ENCODE peak calls at places on chromosomes 3 and 15, in five cellular contexts. J is GM12878, A is left ventricle myocardium inferior, T is hepatocyte, B is Peyer's patch. E is an unnamed sample.

GRCh38 chr3:118144919-118145318 is 889.7 kb downstream of the IGSF11 start:
- DNase-seq in B (no peak), J (no peak), T (no peak), A (no peak), E (no peak)

GRCh38 chr3:22231061-22231460 is 480.1 kb upstream of the ZNF385D start:
- DNase-seq in A (no peak), B (no peak), T (no peak), J (no peak), E (no peak)

GRCh38 chr3:80244390-80244789 is 476.6 kb upstream of the ROBO1 start:
- DNase-seq in B (peak; percentile 52), A (no peak), J (no peak), T (no peak), E (no peak)

GRCh38 chr3:27521179-27521871 is 37.1 kb upstream of the SLC4A7 start:
- DNase-seq in T (peak; percentile 58), J (no peak), B (no peak), A (no peak), E (peak; percentile 39)

GRCh38 chr3:177262396-177262795 is 65.1 kb upstream of the TBL1XR1 start:
- DNase-seq in J (no peak), T (peak; percentile 55), A (no peak), B (no peak), E (no peak)

GRCh38 chr3:136979684-136980083 is 21.9 kb downstream of the IL20RB start:
- DNase-seq in A (no peak), J (no peak), B (no peak), T (no peak), E (no peak)

GRCh38 chr15:96374494-96374893 is 44.0 kb downstream of the NR2F2 start:
- DNase-seq in B (no peak), T (no peak), J (no peak), A (no peak), E (no peak)

GRCh38 chr3:158109295-158109803 is 540 bp upstream of the RSRC1 start:
- DNase-seq in J (no peak), A (no peak), B (no peak), T (no peak), E (no peak)

GRCh38 chr3:151925419-151925818 is 52.0 kb downstream of the SUCNR1 start:
- DNase-seq in B (no peak), A (no peak), T (no peak), J (no peak), E (no peak)
- H3K27ac ChIP-seq in B (no peak overlapping the region), A (no peak overlapping the region), T (no peak overlapping the region), J (no peak overlapping the region), E (no peak overlapping the region)

DNA sequence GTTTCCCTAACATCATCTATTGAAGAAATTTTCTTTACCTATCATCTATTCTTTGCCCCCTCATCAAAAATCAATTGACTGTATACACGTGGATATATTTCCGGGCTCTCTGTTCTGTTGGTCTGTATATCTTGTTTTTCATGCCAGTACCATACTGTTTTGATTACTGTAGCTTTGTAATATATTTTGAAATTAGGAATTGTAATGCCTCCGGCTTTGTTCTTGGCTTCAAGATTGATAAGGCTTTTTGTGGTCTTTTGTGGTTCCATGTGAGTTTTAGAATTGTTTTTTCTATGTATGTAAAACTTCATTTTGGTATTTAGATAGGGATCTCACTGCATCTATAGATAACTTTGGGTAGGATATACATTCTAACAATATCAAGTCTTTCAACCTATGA is 454.4 kb downstream of the LPP start:
- DNase-seq in B (no peak), J (no peak), T (no peak), A (no peak), E (no peak)
- TF ChIP-seq CTCF in B (no peak), J (no peak), T (no peak), A (no peak), E (no peak)

GRCh38 chr15:41919201-41919820 is 25.5 kb upstream of the SPTBN5 start:
- DNase-seq in J (no peak), A (no peak), B (no peak), T (no peak), E (no peak)

GRCh38 chr15:41922353-41922752 is 28.5 kb upstream of the SPTBN5 start:
- DNase-seq in B (no peak), T (no peak), J (no peak), A (no peak), E (no peak)

GRCh38 chr15:41923424-41923999 is 29.7 kb upstream of the SPTBN5 start:
- DNase-seq in J (no peak), A (no peak), T (no peak), B (no peak), E (no peak)

GRCh38 chr15:41919954-41920538 is 26.2 kb upstream of the SPTBN5 start:
- DNase-seq in T (no peak), A (no peak), B (no peak), J (no peak), E (no peak)

GRCh38 chr15:41921167-41921566 is 27.3 kb upstream of the SPTBN5 start:
- DNase-seq in B (no peak), A (no peak), T (no peak), J (no peak), E (no peak)
- H3K27ac ChIP-seq in B (no peak overlapping the region), A (peak overlapping the region; percentile 89), T (peak overlapping the region; percentile 88), J (no peak overlapping the region), E (no peak overlapping the region)

GRCh38 chr15:100060276-100060926 is 281.4 kb downstream of the ADAMTS17 start:
- DNase-seq in J (no peak), A (no peak), B (no peak), T (no peak), E (no peak)
- TF ChIP-seq CTCF in J (no peak), A (no peak), B (no peak), T (no peak), E (no peak)

GRCh38 chr3:181692850-181693154 is 18.9 kb upstream of the SOX2 start:
- DNase-seq in A (no peak), J (no peak), B (no peak), T (no peak), E (no peak)
- H3K27ac ChIP-seq in A (no peak overlapping the region), J (no peak overlapping the region), B (no peak overlapping the region), T (no peak overlapping the region), E (no peak overlapping the region)

DNA sequence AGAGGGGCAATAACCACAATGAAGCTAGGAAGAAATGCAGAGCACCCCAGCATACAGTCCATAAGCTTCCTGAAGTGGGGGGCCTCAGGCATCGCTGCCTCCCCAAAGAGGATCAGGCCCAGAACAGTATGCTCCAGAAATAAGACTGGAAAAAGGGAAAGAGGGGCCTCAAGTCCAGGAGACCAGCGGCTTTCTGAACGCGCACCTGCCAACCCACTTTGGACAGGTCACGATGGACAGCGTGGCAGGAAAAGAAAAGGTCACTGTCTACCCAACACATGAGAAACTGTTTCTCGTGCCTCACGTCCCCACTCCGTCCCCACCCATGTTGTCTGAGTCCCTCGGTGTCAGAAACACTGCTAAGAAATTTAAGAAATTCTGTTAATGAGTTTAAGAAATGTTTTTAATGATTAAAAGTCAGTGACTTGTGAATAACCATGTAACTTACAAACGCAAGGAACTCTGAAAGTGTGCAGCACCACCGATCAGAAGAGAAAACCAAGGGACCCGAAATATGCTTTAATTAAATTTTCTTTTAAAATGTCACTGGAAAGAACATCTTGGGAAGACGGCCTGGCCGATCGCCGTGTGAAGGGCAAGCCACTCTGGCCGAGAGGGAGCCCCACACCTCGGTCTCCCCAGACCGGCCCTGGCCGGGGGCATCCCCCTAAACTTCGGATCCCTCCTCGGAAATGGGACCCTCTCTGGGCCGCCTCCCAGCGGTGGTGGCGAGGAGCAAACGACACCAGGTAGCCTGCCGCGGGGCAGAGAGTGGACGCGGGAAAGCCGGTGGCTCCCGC is 1.7 kb upstream of the PPARG start:
- DNase-seq in B (peak; percentile 57), T (peak; percentile 72), J (no peak), A (peak; percentile 31), E (no peak)
- TF ChIP-seq CTCF in B (no peak), T (peak; percentile 20), J (no peak), A (peak; percentile 28), E (no peak)

GRCh38 chr15:45027220-45027619 is 4.2 kb downstream of the SORD start:
- DNase-seq in J (no peak), T (no peak), A (no peak), B (no peak), E (no peak)

GRCh38 chr15:45026646-45027045 is 3.7 kb downstream of the SORD start:
- DNase-seq in T (no peak), A (no peak), J (no peak), B (no peak), E (no peak)

GRCh38 chr15:45030743-45031142 is 7.7 kb downstream of the SORD start:
- DNase-seq in A (no peak), B (no peak), J (no peak), T (no peak), E (no peak)
- H3K27ac ChIP-seq in A (no peak overlapping the region), B (no peak overlapping the region), J (no peak overlapping the region), T (no peak overlapping the region), E (no peak overlapping the region)

GRCh38 chr15:57740048-57740447 is 33.5 kb downstream of the POLR2M start:
- DNase-seq in T (no peak), B (no peak), J (no peak), A (no peak), E (no peak)
- TF ChIP-seq CTCF in T (no peak), B (no peak), J (no peak), A (no peak), E (no peak)

E was measured in lung.